ENCODE peak calls at places on chromosomes 2 and 18, in seven cellular contexts. One of them, this sample, is unnamed.

GRCh38 chr2:74146929-74147728 is 583 bp downstream of the BOLA3 start:
- DNase-seq in H1: no peak
- DNase-seq in neural progenitor cell: no peak
- DNase-seq in mucosa of descending colon: peak; percentile 32
- DNase-seq in left lung: no peak
- DNase-seq in fibroblast of lung: peak; percentile 13
- DNase-seq in ovary: peak; percentile 29
- DNase-seq in this sample: peak; percentile 41

GRCh38 chr18:52682260-52682659 is 342.3 kb downstream of the DCC start:
- DNase-seq in H1: peak; percentile 43
- DNase-seq in neural progenitor cell: peak; percentile 51
- DNase-seq in mucosa of descending colon: no peak
- DNase-seq in left lung: no peak
- DNase-seq in fibroblast of lung: no peak
- DNase-seq in ovary: no peak
- DNase-seq in this sample: no peak

GRCh38 chr2:187008111-187008510 is 159.1 kb upstream of the ZSWIM2 start:
- DNase-seq in H1: no peak
- DNase-seq in neural progenitor cell: no peak
- DNase-seq in mucosa of descending colon: no peak
- DNase-seq in left lung: no peak
- DNase-seq in fibroblast of lung: peak; percentile 83
- DNase-seq in ovary: no peak
- DNase-seq in this sample: no peak

GRCh38 chr2:66790651-66791181 is 355.8 kb downstream of the MEIS1 start:
- DNase-seq in H1: no peak
- DNase-seq in neural progenitor cell: no peak
- DNase-seq in mucosa of descending colon: peak; percentile 8
- DNase-seq in left lung: no peak
- DNase-seq in fibroblast of lung: peak; percentile 78
- DNase-seq in ovary: no peak
- DNase-seq in this sample: no peak

GRCh38 chr2:48209214-48209885 is 303.1 kb upstream of the FBXO11 start:
- DNase-seq in H1: no peak
- DNase-seq in neural progenitor cell: no peak
- DNase-seq in mucosa of descending colon: no peak
- DNase-seq in left lung: no peak
- DNase-seq in fibroblast of lung: peak; percentile 22
- DNase-seq in ovary: no peak
- DNase-seq in this sample: no peak

GRCh38 chr2:190235101-190235500 is 84.5 kb downstream of the HIBCH start:
- DNase-seq in H1: no peak
- DNase-seq in neural progenitor cell: no peak
- DNase-seq in mucosa of descending colon: no peak
- DNase-seq in left lung: no peak
- DNase-seq in fibroblast of lung: no peak
- DNase-seq in ovary: no peak
- DNase-seq in this sample: no peak

GRCh38 chr2:9230051-9230802 is 23.6 kb downstream of the ASAP2 start:
- DNase-seq in H1: no peak
- DNase-seq in neural progenitor cell: no peak
- DNase-seq in mucosa of descending colon: no peak
- DNase-seq in left lung: peak; percentile 63
- DNase-seq in fibroblast of lung: peak; percentile 67
- DNase-seq in ovary: no peak
- DNase-seq in this sample: no peak

GRCh38 chr2:189164732-189165131 is 14.8 kb downstream of the COL5A2 start:
- DNase-seq in H1: no peak
- DNase-seq in neural progenitor cell: no peak
- DNase-seq in mucosa of descending colon: no peak
- DNase-seq in left lung: no peak
- DNase-seq in fibroblast of lung: peak; percentile 89
- DNase-seq in ovary: no peak
- DNase-seq in this sample: peak; percentile 26

GRCh38 chr2:216308532-216308931 is 63.8 kb downstream of the MARCHF4 start:
- DNase-seq in H1: no peak
- DNase-seq in neural progenitor cell: no peak
- DNase-seq in mucosa of descending colon: no peak
- DNase-seq in left lung: no peak
- DNase-seq in fibroblast of lung: peak; percentile 28
- DNase-seq in ovary: no peak
- DNase-seq in this sample: no peak

GRCh38 chr2:217479626-217480025 is 523.2 kb downstream of the TNS1 start:
- DNase-seq in H1: no peak
- DNase-seq in neural progenitor cell: no peak
- DNase-seq in mucosa of descending colon: no peak
- DNase-seq in left lung: no peak
- DNase-seq in fibroblast of lung: no peak
- DNase-seq in ovary: no peak
- DNase-seq in this sample: no peak

GRCh38 chr2:152826880-152827279 is 108.5 kb downstream of the ARL6IP6 start:
- DNase-seq in H1: peak; percentile 7
- DNase-seq in neural progenitor cell: no peak
- DNase-seq in mucosa of descending colon: no peak
- DNase-seq in left lung: no peak
- DNase-seq in fibroblast of lung: no peak
- DNase-seq in ovary: no peak
- DNase-seq in this sample: no peak

GRCh38 chr18:44325903-44326650 is 354.6 kb upstream of the SETBP1 start:
- DNase-seq in H1: peak; percentile 21
- DNase-seq in neural progenitor cell: peak; percentile 87
- DNase-seq in mucosa of descending colon: peak; percentile 90
- DNase-seq in left lung: no peak
- DNase-seq in fibroblast of lung: peak; percentile 86
- DNase-seq in ovary: no peak
- DNase-seq in this sample: peak; percentile 79

GRCh38 chr2:59900728-59901452 is 652.6 kb downstream of the BCL11A start:
- DNase-seq in H1: no peak
- DNase-seq in neural progenitor cell: no peak
- DNase-seq in mucosa of descending colon: no peak
- DNase-seq in left lung: no peak
- DNase-seq in fibroblast of lung: no peak
- DNase-seq in ovary: no peak
- DNase-seq in this sample: no peak

GRCh38 chr2:186995092-186995491 is 146.1 kb upstream of the ZSWIM2 start:
- DNase-seq in H1: no peak
- DNase-seq in neural progenitor cell: no peak
- DNase-seq in mucosa of descending colon: no peak
- DNase-seq in left lung: no peak
- DNase-seq in fibroblast of lung: peak; percentile 88
- DNase-seq in ovary: no peak
- DNase-seq in this sample: no peak

GRCh38 chr2:188512456-188512855 is 220.8 kb downstream of the GULP1 start:
- DNase-seq in H1: no peak
- DNase-seq in neural progenitor cell: peak; percentile 40
- DNase-seq in mucosa of descending colon: no peak
- DNase-seq in left lung: no peak
- DNase-seq in fibroblast of lung: peak; percentile 83
- DNase-seq in ovary: no peak
- DNase-seq in this sample: peak; percentile 52

GRCh38 chr18:75088021-75088506 is 120.9 kb downstream of the PTGR3 start:
- DNase-seq in H1: no peak
- DNase-seq in neural progenitor cell: no peak
- DNase-seq in mucosa of descending colon: no peak
- DNase-seq in left lung: peak; percentile 47
- DNase-seq in fibroblast of lung: no peak
- DNase-seq in ovary: no peak
- DNase-seq in this sample: no peak

GRCh38 chr2:105769504-105769903 is 24.8 kb downstream of the NCK2 start:
- DNase-seq in H1: no peak
- DNase-seq in neural progenitor cell: peak; percentile 59
- DNase-seq in mucosa of descending colon: no peak
- DNase-seq in left lung: no peak
- DNase-seq in fibroblast of lung: no peak
- DNase-seq in ovary: no peak
- DNase-seq in this sample: peak; percentile 27

GRCh38 chr18:77042583-77042982 is 90.0 kb downstream of the MBP start:
- DNase-seq in H1: no peak
- DNase-seq in neural progenitor cell: peak; percentile 65
- DNase-seq in mucosa of descending colon: no peak
- DNase-seq in left lung: no peak
- DNase-seq in fibroblast of lung: no peak
- DNase-seq in ovary: no peak
- DNase-seq in this sample: no peak

GRCh38 chr18:394997-395383 is 105.5 kb downstream of the COLEC12 start:
- DNase-seq in H1: no peak
- DNase-seq in neural progenitor cell: no peak
- DNase-seq in mucosa of descending colon: no peak
- DNase-seq in left lung: no peak
- DNase-seq in fibroblast of lung: peak; percentile 56
- DNase-seq in ovary: no peak
- DNase-seq in this sample: peak; percentile 50

GRCh38 chr2:3527886-3528785 is 8.8 kb upstream of the ADI1 start:
- DNase-seq in H1: no peak
- DNase-seq in neural progenitor cell: no peak
- DNase-seq in mucosa of descending colon: no peak
- DNase-seq in left lung: peak; percentile 76
- DNase-seq in fibroblast of lung: no peak
- DNase-seq in ovary: no peak
- DNase-seq in this sample: no peak

GRCh38 chr2:216205486-216205885 is 96.3 kb downstream of the XRCC5 start:
- DNase-seq in H1: no peak
- DNase-seq in neural progenitor cell: no peak
- DNase-seq in mucosa of descending colon: no peak
- DNase-seq in left lung: no peak
- DNase-seq in fibroblast of lung: no peak
- DNase-seq in ovary: no peak
- DNase-seq in this sample: no peak

GRCh38 chr2:149094217-149095015 is 55.9 kb downstream of the LYPD6B start:
- DNase-seq in H1: no peak
- DNase-seq in neural progenitor cell: peak; percentile 15
- DNase-seq in mucosa of descending colon: no peak
- DNase-seq in left lung: no peak
- DNase-seq in fibroblast of lung: no peak
- DNase-seq in ovary: no peak
- DNase-seq in this sample: no peak

DNA sequence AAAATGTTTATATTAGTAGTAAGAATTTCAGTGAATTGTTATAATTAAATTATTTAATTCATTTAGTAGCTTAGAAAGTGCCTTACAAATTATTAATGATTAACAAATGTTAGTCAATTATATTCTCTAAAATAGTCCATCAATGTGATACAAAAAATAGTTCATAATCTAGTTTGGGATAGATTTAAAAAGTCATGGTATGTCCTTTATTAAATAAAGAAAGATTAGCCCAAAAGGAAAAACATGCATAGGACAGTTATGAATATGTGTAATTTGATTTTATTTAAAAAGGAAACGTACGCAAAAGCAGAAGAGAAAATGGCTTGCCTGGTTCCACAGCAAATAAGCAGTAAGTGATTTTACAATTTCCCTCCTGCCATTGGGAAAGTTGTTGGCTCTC is 768.5 kb downstream of the TRIB2 start:
- DNase-seq in H1: no peak
- DNase-seq in neural progenitor cell: no peak
- DNase-seq in mucosa of descending colon: no peak
- DNase-seq in left lung: no peak
- DNase-seq in fibroblast of lung: no peak
- DNase-seq in ovary: no peak
- DNase-seq in this sample: no peak
- H3K4me1 ChIP-seq in H1: no peaks in the 10 kb centered on the region
- H3K4me1 ChIP-seq in neural progenitor cell: no peaks in the 10 kb centered on the region
- H3K4me1 ChIP-seq in mucosa of descending colon: no peaks in the 10 kb centered on the region
- H3K4me1 ChIP-seq in left lung: no peaks in the 10 kb centered on the region
- H3K4me1 ChIP-seq in fibroblast of lung: no peaks in the 10 kb centered on the region
- H3K4me1 ChIP-seq in ovary: no peaks in the 10 kb centered on the region
- H3K4me1 ChIP-seq in this sample: no peaks in the 10 kb centered on the region

DNA sequence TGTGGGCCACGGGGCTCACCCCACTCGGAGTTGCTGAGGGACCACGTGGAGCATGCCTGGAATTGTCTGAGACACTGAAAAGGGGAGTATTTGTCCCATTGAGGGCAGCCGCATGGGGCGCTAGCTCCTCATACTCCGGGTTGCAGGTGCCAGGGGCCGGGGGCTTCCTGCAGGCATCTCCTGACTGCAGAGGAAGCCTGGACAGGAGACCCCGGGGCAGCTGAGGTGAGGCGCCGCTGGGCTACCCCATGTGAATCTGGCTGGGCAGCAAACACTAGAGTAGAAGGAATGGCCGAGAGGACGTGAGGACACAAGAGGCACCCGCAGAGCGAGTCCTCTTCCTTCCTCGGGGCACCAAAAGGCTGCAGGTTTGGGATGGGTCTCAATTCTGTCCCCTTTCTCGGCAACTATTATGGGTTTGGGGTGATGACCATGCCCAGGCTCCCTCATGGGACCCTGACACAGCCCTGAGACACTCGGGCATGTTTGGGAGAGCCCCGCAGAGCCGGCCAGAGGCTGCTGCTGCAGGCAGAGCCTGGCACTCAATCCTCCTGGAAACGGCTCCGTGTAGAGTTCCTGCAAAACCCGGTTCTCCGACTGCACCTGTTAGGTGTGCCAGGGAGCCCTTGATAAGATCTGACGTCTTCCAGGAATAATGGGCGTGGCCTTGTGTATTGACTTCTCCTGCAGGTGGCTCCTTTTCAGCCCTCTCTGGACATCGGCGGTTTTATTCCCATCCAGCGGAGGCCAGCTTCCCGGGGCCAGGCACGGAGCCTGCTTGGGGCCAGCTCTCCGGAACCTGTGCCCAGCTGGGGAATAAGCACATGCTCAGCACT is 77.0 kb downstream of the CTIF start:
- DNase-seq in H1: no peak
- DNase-seq in neural progenitor cell: no peak
- DNase-seq in mucosa of descending colon: peak; percentile 82
- DNase-seq in left lung: no peak
- DNase-seq in fibroblast of lung: no peak
- DNase-seq in ovary: no peak
- DNase-seq in this sample: no peak
- TF ChIP-seq CTCF in H1: peak; percentile 12
- TF ChIP-seq CTCF in neural progenitor cell: no peak
- TF ChIP-seq CTCF in mucosa of descending colon: no peak
- TF ChIP-seq CTCF in left lung: no peak
- TF ChIP-seq CTCF in fibroblast of lung: no peak
- TF ChIP-seq CTCF in ovary: no peak
- TF ChIP-seq CTCF in this sample: no peak

GRCh38 chr2:237735762-237736161 is 62.8 kb upstream of the RBM44 start:
- DNase-seq in H1: no peak
- DNase-seq in neural progenitor cell: no peak
- DNase-seq in mucosa of descending colon: no peak
- DNase-seq in left lung: no peak
- DNase-seq in fibroblast of lung: no peak
- DNase-seq in ovary: no peak
- DNase-seq in this sample: no peak
- H3K4me1 ChIP-seq in H1: peaks cover 25% of the 10 kb centered on the region
- H3K4me1 ChIP-seq in neural progenitor cell: peaks cover 13% of the 10 kb centered on the region
- H3K4me1 ChIP-seq in mucosa of descending colon: peaks cover 28% of the 10 kb centered on the region
- H3K4me1 ChIP-seq in left lung: peaks cover 92% of the 10 kb centered on the region
- H3K4me1 ChIP-seq in fibroblast of lung: peaks cover 16% of the 10 kb centered on the region
- H3K4me1 ChIP-seq in ovary: peaks cover 9% of the 10 kb centered on the region
- H3K4me1 ChIP-seq in this sample: peaks cover 37% of the 10 kb centered on the region

GRCh38 chr2:221635949-221636348 is 63.8 kb upstream of the EPHA4 start:
- DNase-seq in H1: no peak
- DNase-seq in neural progenitor cell: no peak
- DNase-seq in mucosa of descending colon: peak; percentile 10
- DNase-seq in left lung: no peak
- DNase-seq in fibroblast of lung: no peak
- DNase-seq in ovary: no peak
- DNase-seq in this sample: peak; percentile 23
- TF ChIP-seq CTCF in H1: no peak
- TF ChIP-seq CTCF in neural progenitor cell: no peak
- TF ChIP-seq CTCF in mucosa of descending colon: no peak
- TF ChIP-seq CTCF in left lung: peak; percentile 13
- TF ChIP-seq CTCF in fibroblast of lung: no peak
- TF ChIP-seq CTCF in ovary: no peak
- TF ChIP-seq CTCF in this sample: no peak

GRCh38 chr2:121358291-121358690 is 73.3 kb upstream of the TFCP2L1 start:
- DNase-seq in H1: no peak
- DNase-seq in neural progenitor cell: no peak
- DNase-seq in mucosa of descending colon: no peak
- DNase-seq in left lung: no peak
- DNase-seq in fibroblast of lung: no peak
- DNase-seq in ovary: no peak
- DNase-seq in this sample: no peak
- H3K4me1 ChIP-seq in H1: no peaks in the 10 kb centered on the region
- H3K4me1 ChIP-seq in neural progenitor cell: no peaks in the 10 kb centered on the region
- H3K4me1 ChIP-seq in mucosa of descending colon: peaks cover 9% of the 10 kb centered on the region
- H3K4me1 ChIP-seq in left lung: no peaks in the 10 kb centered on the region
- H3K4me1 ChIP-seq in fibroblast of lung: peaks cover 11% of the 10 kb centered on the region
- H3K4me1 ChIP-seq in ovary: no peaks in the 10 kb centered on the region
- H3K4me1 ChIP-seq in this sample: peaks cover 15% of the 10 kb centered on the region